ENCODE peak calls at places on chromosomes 1 and 21, in five cellular contexts. V is GM12865, Y is AG10803, H is kidney epithelial cell, Z is Peyer's patch. W is an unnamed sample.

GRCh38 chr1:172745014-172745413 is 86.1 kb downstream of the FASLG start:
- DNase-seq in H (peak; percentile 49), Y (peak; percentile 85), V (peak; percentile 90), Z (no peak), W (peak; percentile 92)

GRCh38 chr1:179016694-179017382 is 8.9 kb upstream of the FAM20B start:
- DNase-seq in Z (peak; percentile 97), H (peak; percentile 85), Y (peak; percentile 94), V (no peak), W (peak; percentile 81)

GRCh38 chr21:25887646-25888321 is 153.0 kb downstream of the GABPA start:
- DNase-seq in H (peak; percentile 90), Z (no peak), V (no peak), Y (no peak), W (no peak)

GRCh38 chr1:168081373-168082007 is 55.2 kb downstream of the GPR161 start:
- DNase-seq in V (no peak), Z (no peak), Y (peak; percentile 96), H (no peak), W (peak; percentile 95)

GRCh38 chr1:92329356-92330129 is 30.7 kb downstream of the RPAP2 start:
- DNase-seq in V (no peak), Y (peak; percentile 4), H (no peak), Z (no peak), W (peak; percentile 56)

GRCh38 chr1:226979115-226979516 is 39.0 kb downstream of the COQ8A start:
- DNase-seq in H (no peak), Y (no peak), Z (no peak), V (no peak), W (no peak)

GRCh38 chr1:181128592-181129497 is 40.3 kb downstream of the IER5 start:
- DNase-seq in H (no peak), V (peak; percentile 86), Z (no peak), Y (no peak), W (no peak)

GRCh38 chr21:44509539-44509938 is 30.5 kb downstream of the KRTAP10-1 start:
- DNase-seq in V (peak; percentile 18), Z (peak; percentile 75), H (no peak), Y (peak; percentile 7), W (no peak)

GRCh38 chr1:183996396-183996795 is 41.1 kb downstream of the COLGALT2 start:
- DNase-seq in V (no peak), H (no peak), Z (no peak), Y (no peak), W (no peak)

GRCh38 chr1:201324821-201325677 is 41.7 kb downstream of the PKP1 start:
- DNase-seq in Y (no peak), H (no peak), V (no peak), Z (peak; percentile 38), W (no peak)

GRCh38 chr1:41102208-41102607 is 80.7 kb upstream of the SLFNL1 start:
- DNase-seq in V (no peak), H (peak; percentile 52), Y (peak; percentile 98), Z (peak; percentile 81), W (peak; percentile 98)

GRCh38 chr1:24931481-24932221 is 1.6 kb upstream of the RUNX3 start:
- DNase-seq in V (no peak), Z (no peak), Y (no peak), H (no peak), W (no peak)

GRCh38 chr21:31554511-31555022 is 104.9 kb upstream of the SOD1 start:
- DNase-seq in Z (no peak), H (peak; percentile 19), V (peak; percentile 57), Y (no peak), W (peak; percentile 54)

GRCh38 chr21:44291936-44292811 is 6.5 kb downstream of the AIRE start:
- DNase-seq in Z (no peak), Y (no peak), V (no peak), H (no peak), W (no peak)

GRCh38 chr1:177943999-177944672 is 25.7 kb downstream of the SEC16B start:
- DNase-seq in H (no peak), Y (no peak), V (no peak), Z (no peak), W (peak; percentile 59)

GRCh38 chr1:7388488-7389185 is 382.5 kb upstream of the VAMP3 start:
- DNase-seq in Z (no peak), Y (peak; percentile 13), V (no peak), H (no peak), W (no peak)

GRCh38 chr1:60970081-60970509 is 112.3 kb upstream of the NFIA start:
- DNase-seq in Z (no peak), V (no peak), H (no peak), Y (peak; percentile 33), W (peak; percentile 53)

GRCh38 chr1:107480548-107480947 is 339.7 kb downstream of the NTNG1 start:
- DNase-seq in Y (peak; percentile 12), Z (no peak), V (peak; percentile 16), H (no peak), W (no peak)

GRCh38 chr1:24193046-24193445 is 6.0 kb upstream of the IFNLR1 start:
- DNase-seq in V (no peak), Z (no peak), H (no peak), Y (peak; percentile 25), W (peak; percentile 28)

GRCh38 chr1:59640851-59641250 is 173.9 kb upstream of the HOOK1 start:
- DNase-seq in Y (no peak), V (no peak), Z (no peak), H (no peak), W (peak; percentile 22)

GRCh38 chr1:173506437-173506836 is 29.3 kb downstream of the PRDX6 start:
- DNase-seq in V (peak; percentile 32), H (no peak), Y (no peak), Z (peak; percentile 71), W (no peak)

GRCh38 chr1:218611916-218612580 is 266.9 kb downstream of the TGFB2 start:
- DNase-seq in H (peak; percentile 7), Z (no peak), Y (no peak), V (no peak), W (no peak)
- TF ChIP-seq CTCF in H (no peak), Z (no peak), Y (no peak), V (no peak), W (no peak)

DNA sequence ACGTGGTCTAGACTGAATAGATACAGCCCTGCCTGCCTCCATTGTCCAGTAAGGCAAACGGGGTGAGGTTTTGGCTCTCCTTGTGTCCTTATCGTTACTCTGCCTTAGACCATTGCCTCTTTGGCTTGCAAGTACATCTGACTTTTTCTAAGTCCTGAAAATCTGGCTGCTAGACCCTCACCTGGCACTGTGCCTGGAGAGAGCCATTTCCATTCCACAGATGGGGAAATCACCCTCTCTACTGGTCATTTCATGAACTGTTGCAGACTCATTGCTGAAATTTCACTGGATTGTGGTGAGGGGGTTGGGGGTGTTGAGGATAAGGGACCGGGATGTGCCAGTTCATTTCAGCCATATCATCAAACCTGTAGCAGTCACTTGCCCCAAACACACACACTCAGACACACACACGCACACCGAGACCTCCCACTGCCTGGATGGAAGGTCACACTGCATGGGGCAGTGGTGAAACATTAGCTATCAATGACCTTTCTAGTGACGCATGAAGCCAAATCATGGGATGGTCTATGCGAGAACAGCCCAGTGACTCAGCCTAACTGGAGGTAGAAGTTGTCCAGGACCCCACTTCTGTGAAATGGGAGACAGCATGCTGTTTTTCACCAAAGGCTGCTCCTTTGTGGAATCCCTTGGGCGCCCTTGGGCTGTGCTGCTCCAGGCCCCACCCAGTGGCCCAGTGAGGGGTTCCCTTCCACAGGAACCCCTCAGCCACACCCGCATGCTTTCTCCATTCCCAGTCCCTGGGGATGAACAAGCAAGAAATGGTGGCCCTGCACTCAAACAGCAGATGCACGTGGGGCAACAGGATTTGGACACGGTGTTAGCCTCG is 34.9 kb upstream of the VASH2 start:
- DNase-seq in Z (no peak), Y (peak; percentile 10), H (peak; percentile 25), V (no peak), W (peak; percentile 81)
- TF ChIP-seq CTCF in Z (peak; percentile 30), Y (peak; percentile 31), H (peak; percentile 45), V (no peak), W (peak; percentile 60)

GRCh38 chr1:39699419-39699818 is 8.2 kb upstream of the HPCAL4 start:
- DNase-seq in H (no peak), V (no peak), Y (no peak), Z (no peak), W (no peak)
- TF ChIP-seq CTCF in H (no peak), V (no peak), Y (no peak), Z (no peak), W (no peak)

DNA sequence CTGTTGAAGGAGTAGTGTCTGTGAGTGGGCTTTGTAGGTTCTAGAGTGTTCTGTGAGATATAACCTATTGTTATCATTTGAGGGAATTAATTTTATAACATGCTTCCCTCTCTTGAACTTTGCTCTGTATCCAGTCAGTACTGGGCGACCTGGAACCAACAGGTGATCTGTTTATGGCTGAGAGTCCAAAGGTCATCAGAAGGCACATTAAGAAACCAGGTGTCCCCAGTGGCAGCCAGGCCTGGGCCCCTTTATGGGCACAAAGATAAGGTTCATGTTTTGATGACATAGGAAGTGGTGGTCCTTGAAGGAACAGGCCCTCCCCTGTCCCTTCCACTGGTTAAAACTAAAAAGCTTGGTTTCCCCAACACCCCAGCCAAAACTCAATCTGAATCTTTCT is 61.1 kb downstream of the FHAD1 start:
- DNase-seq in Y (no peak), V (no peak), Z (peak; percentile 69), H (no peak), W (no peak)
- TF ChIP-seq CTCF in Y (no peak), V (no peak), Z (no peak), H (no peak), W (no peak)

GRCh38 chr1:51616903-51617708 is at the start of gene OSBPL9:
- DNase-seq in V (peak; percentile 92), Y (peak; percentile 89), H (no peak), Z (peak; percentile 95), W (peak; percentile 92)
- TF ChIP-seq CTCF in V (no peak), Y (no peak), H (no peak), Z (no peak), W (no peak)

GRCh38 chr1:205668951-205669340 is 11.4 kb downstream of the SLC45A3 start:
- DNase-seq in V (peak; percentile 82), Y (no peak), H (no peak), Z (no peak), W (no peak)
- TF ChIP-seq CTCF in V (no peak), Y (no peak), H (no peak), Z (no peak), W (no peak)

DNA sequence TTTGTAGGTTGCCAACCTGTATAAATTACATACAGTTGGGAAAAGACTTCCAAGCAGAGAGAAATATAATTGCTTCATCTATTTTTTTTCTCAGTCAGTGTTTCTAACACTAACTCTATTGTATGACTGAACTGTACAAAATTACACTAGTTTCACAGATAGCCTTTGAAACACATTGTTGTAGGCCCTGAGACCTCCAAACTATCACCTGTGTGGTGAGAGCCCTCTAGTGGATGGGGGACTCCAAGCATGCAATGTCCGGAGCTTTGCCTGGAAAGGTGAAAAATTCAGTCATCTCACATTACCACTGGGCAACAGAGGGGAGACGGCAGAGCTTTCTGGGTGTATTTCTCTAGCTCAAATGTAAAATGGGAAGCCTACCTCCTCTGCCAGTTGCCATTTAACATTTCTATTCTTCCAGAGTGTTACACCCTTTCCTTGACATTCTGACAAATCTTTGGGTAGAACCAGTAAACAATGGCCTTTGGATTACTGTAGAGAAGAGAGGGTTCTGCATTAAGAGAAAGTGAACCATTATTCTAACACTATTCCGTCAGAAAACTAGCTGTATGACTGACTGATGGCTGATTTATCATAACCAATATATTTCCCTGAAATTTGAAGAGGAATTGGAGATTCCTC is 212.2 kb downstream of the LYPLAL1 start:
- DNase-seq in V (peak; percentile 71), Y (peak; percentile 44), H (peak; percentile 23), Z (no peak), W (peak; percentile 78)
- TF ChIP-seq CTCF in V (peak; percentile 73), Y (peak; percentile 91), H (peak; percentile 89), Z (peak; percentile 49), W (peak; percentile 88)

DNA sequence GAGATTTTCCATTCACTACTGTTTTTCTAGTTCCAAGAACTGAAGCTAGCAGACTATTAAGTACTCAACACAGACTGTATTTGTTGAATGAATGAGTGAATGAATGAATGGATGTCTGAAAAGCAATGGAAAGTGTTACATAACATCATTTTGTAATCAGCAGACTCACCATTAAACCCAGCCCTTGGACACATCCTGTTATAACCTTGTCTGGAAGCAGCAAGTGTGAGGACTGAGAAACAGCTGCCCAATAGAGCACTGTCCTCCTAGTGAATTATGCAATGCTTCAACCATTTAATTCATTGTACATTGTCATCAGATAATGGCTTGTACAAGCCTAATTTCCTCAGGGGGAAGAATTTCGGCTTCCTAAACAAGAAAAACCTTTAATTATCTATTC is 391.0 kb downstream of the LTN1 start:
- DNase-seq in V (no peak), Y (peak; percentile 54), H (no peak), Z (no peak), W (peak; percentile 66)
- TF ChIP-seq CTCF in V (no peak), Y (no peak), H (no peak), Z (no peak), W (no peak)

W was measured in fibroblast of pulmonary artery.